ENCODE peak calls at places on chromosomes 7 and 10, in four cellular contexts. One of them, this sample, is unnamed. For H3K4me1, the result is how much of the 10 kb centered on the place peaks cover.

GRCh38 chr7:23971031-23971430 is 261.0 kb downstream of the STK31 start:
- DNase-seq in GM23248: no peak
- DNase-seq in PC-3: peak
- DNase-seq in neural progenitor cell: no peak
- DNase-seq in this sample: peak

GRCh38 chr10:62817120-62817762 is 1.1 kb upstream of the EGR2 start:
- DNase-seq in GM23248: peak
- DNase-seq in neural progenitor cell: peak
- DNase-seq in PC-3: peak
- DNase-seq in this sample: no peak

GRCh38 chr7:101486764-101487458 is 124.2 kb downstream of the COL26A1 start:
- DNase-seq in neural progenitor cell: no peak
- DNase-seq in GM23248: no peak
- DNase-seq in PC-3: no peak
- DNase-seq in this sample: no peak

GRCh38 chr10:79487296-79488194 is 24.8 kb upstream of the EIF5AL1 start:
- DNase-seq in neural progenitor cell: peak
- DNase-seq in GM23248: peak
- DNase-seq in PC-3: peak
- DNase-seq in this sample: peak

GRCh38 chr10:5543628-5544027 is 18.9 kb downstream of the CALML3 start:
- DNase-seq in GM23248: no peak
- DNase-seq in neural progenitor cell: no peak
- DNase-seq in PC-3: no peak
- DNase-seq in this sample: peak

GRCh38 chr7:42685911-42686310 is 226.0 kb downstream of the C7orf25 start:
- DNase-seq in PC-3: no peak
- DNase-seq in GM23248: no peak
- DNase-seq in neural progenitor cell: no peak
- DNase-seq in this sample: no peak

GRCh38 chr10:115947104-115947503 is 325.9 kb downstream of the GFRA1 start:
- DNase-seq in PC-3: peak
- DNase-seq in GM23248: peak
- DNase-seq in neural progenitor cell: no peak
- DNase-seq in this sample: peak

GRCh38 chr10:103836776-103837344 is 18.5 kb downstream of the SH3PXD2A start:
- DNase-seq in neural progenitor cell: no peak
- DNase-seq in PC-3: no peak
- DNase-seq in GM23248: no peak
- DNase-seq in this sample: no peak

GRCh38 chr10:3982746-3983442 is 197.9 kb upstream of the KLF6 start:
- DNase-seq in neural progenitor cell: no peak
- DNase-seq in PC-3: no peak
- DNase-seq in GM23248: no peak
- DNase-seq in this sample: no peak

GRCh38 chr10:18681366-18681765 is 22.1 kb downstream of the ARL5B start:
- DNase-seq in GM23248: peak
- DNase-seq in neural progenitor cell: no peak
- DNase-seq in PC-3: peak
- DNase-seq in this sample: peak

GRCh38 chr10:52486840-52487611 is 172.9 kb downstream of the DKK1 start:
- DNase-seq in GM23248: peak
- DNase-seq in PC-3: peak
- DNase-seq in neural progenitor cell: no peak
- DNase-seq in this sample: peak

GRCh38 chr7:94922457-94922856 is 15.1 kb downstream of the PPP1R9A start:
- DNase-seq in GM23248: no peak
- DNase-seq in neural progenitor cell: no peak
- DNase-seq in PC-3: no peak
- DNase-seq in this sample: no peak

GRCh38 chr10:45646384-45647050 is 26.1 kb downstream of the ZFAND4 start:
- DNase-seq in GM23248: no peak
- DNase-seq in PC-3: no peak
- DNase-seq in neural progenitor cell: no peak
- DNase-seq in this sample: no peak

GRCh38 chr7:134886353-134887057 is 99.8 kb upstream of the AGBL3 start:
- DNase-seq in PC-3: peak
- DNase-seq in neural progenitor cell: no peak
- DNase-seq in GM23248: peak
- DNase-seq in this sample: peak

GRCh38 chr7:157678503-157678902 is 341.7 kb downstream of the DNAJB6 start:
- DNase-seq in PC-3: no peak
- DNase-seq in GM23248: no peak
- DNase-seq in neural progenitor cell: peak
- DNase-seq in this sample: no peak

GRCh38 chr7:72538856-72539255 is 126.7 kb upstream of the CALN1 start:
- DNase-seq in GM23248: no peak
- DNase-seq in neural progenitor cell: no peak
- DNase-seq in PC-3: no peak
- DNase-seq in this sample: peak

GRCh38 chr7:100675581-100676350 is 2.2 kb downstream of the GNB2 start:
- DNase-seq in GM23248: peak
- DNase-seq in PC-3: peak
- DNase-seq in neural progenitor cell: peak
- DNase-seq in this sample: peak

DNA sequence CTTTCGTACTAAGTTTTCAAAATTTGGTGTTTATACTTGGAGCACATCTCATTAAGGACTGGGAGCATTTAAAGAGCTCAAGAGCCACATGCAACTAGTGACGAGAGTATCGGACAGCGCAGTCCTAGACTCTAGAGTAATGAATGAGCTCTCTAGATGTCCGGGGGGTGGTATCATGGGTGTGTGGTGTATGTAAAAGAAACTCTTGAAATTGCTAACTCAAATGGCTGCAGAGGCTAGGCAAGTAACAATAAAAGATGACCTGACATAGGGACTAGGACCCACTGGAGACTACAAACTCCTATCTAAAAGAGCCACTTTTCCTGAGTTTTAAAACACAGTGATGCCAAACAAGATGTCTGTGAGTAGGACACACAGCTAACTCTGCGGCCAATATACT is 14.0 kb downstream of the MYOZ1 start:
- DNase-seq in PC-3: no peak
- DNase-seq in GM23248: no peak
- DNase-seq in neural progenitor cell: no peak
- DNase-seq in this sample: no peak
- H3K4me2 ChIP-seq in PC-3: peak
- H3K4me2 ChIP-seq in GM23248: no peak
- H3K4me2 ChIP-seq in neural progenitor cell: peak
- H3K4me2 ChIP-seq in this sample: no peak

DNA sequence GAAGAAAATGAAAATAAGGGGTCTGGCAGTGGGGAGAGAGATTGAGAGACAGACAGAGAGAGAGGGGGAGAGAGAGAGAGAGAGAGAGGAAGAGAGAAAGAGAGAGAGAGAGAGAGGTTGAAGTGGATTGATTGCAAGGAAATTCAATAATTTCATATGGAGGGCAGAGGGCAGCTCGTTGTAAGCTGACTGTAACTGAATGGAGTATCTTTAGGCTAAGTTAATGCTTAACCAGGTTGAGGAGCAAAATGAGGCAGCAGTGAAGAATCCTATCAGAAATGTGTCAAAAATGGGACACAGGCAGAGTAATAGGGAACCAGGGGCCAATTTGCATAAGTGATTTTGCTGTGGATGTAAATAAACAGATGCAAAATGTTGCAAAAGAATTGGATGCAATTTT is 21.0 kb downstream of the BLNK start:
- DNase-seq in PC-3: no peak
- DNase-seq in neural progenitor cell: no peak
- DNase-seq in GM23248: no peak
- DNase-seq in this sample: no peak
- H3K4me1 ChIP-seq in PC-3: under half
- H3K4me1 ChIP-seq in neural progenitor cell: under half
- H3K4me1 ChIP-seq in GM23248: under half
- H3K4me1 ChIP-seq in this sample: under half

DNA sequence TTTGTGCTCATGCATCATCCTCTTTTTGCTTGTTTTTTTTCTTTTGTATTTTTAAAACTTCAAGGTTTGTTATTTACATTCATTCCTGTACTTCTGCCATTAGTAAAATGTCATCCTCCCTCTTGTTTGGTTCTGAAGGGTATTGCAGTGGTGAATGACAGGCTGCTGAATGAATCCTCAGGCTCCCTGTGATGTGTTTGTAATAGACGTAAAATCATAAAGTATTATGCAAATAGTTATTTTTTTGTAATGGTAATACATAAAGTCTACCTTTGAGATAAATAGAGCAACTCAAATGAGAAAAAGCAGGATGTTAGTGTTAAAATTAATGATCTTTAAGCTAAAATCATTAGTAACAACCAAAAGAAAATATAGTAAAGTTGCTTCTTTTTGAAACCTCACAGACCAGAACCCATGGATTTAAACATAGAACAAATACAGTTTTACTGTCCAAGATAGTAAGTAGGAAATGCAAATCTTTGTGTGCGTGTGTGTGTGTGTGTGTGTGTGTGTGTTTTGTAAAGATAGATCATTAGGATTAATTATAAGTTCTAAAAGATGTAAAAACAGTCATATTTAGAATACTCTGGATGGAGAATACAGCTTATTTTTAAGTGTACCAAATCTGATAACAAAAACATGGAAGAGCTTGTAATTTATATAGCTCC is 4.5 kb downstream of the GLCCI1 start:
- DNase-seq in neural progenitor cell: no peak
- DNase-seq in PC-3: no peak
- DNase-seq in GM23248: no peak
- DNase-seq in this sample: no peak
- H3K4me2 ChIP-seq in neural progenitor cell: peak
- H3K4me2 ChIP-seq in PC-3: peak
- H3K4me2 ChIP-seq in GM23248: no peak
- H3K4me2 ChIP-seq in this sample: no peak

GRCh38 chr10:21501109-21501508 is 24.4 kb downstream of the SKIDA1 start:
- DNase-seq in PC-3: no peak
- DNase-seq in neural progenitor cell: peak
- DNase-seq in GM23248: no peak
- DNase-seq in this sample: no peak

GRCh38 chr10:21501731-21502370 is 23.6 kb downstream of the SKIDA1 start:
- DNase-seq in PC-3: no peak
- DNase-seq in GM23248: no peak
- DNase-seq in neural progenitor cell: peak
- DNase-seq in this sample: no peak

GRCh38 chr10:21500578-21500910 is 24.9 kb downstream of the SKIDA1 start:
- DNase-seq in PC-3: no peak
- DNase-seq in GM23248: no peak
- DNase-seq in neural progenitor cell: peak
- DNase-seq in this sample: no peak

GRCh38 chr10:21503580-21503979 is 21.9 kb downstream of the SKIDA1 start:
- DNase-seq in PC-3: no peak
- DNase-seq in GM23248: no peak
- DNase-seq in neural progenitor cell: no peak
- DNase-seq in this sample: no peak

DNA sequence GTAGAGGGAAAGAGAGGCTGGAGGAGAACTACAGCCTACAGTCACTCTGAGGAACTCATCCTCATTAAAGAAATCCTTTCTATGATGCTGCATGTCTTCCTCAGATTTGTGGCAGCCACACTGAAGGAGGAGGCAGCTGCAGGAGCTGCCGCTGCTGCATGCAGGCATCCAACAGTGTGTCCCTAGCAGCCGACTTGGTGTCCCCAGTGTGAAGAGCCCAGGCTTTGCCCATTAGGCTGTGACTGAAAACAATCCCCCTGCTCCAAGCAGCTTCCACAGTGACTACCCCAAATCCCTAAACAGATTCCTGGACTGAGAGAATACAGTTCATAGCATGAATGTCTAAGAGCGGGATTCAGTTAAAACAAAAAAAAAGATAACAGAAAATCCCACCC is 23.1 kb downstream of the SKIDA1 start:
- DNase-seq in PC-3: no peak
- DNase-seq in neural progenitor cell: peak
- DNase-seq in GM23248: no peak
- DNase-seq in this sample: no peak
- H3K4me1 ChIP-seq in PC-3: under half
- H3K4me1 ChIP-seq in neural progenitor cell: half or more
- H3K4me1 ChIP-seq in GM23248: under half
- H3K4me1 ChIP-seq in this sample: under half